ENCODE peak calls at places on chromosomes 2 and 18, in six cellular contexts. T is IMR-90, H is A549, A is GM12878, W is K562, E is HepG2. S is an unnamed sample.

GRCh38 chr2:12441750-12442626 is 274.7 kb upstream of the TRIB2 start:
- DNase-seq in T (no peak), H (no peak), A (no peak), W (no peak), E (no peak), S (no peak)

GRCh38 chr2:136534817-136535216 is 230.5 kb upstream of the THSD7B start:
- DNase-seq in T (no peak), H (no peak), A (no peak), W (no peak), E (no peak), S (no peak)

GRCh38 chr2:226611196-226611943 is 188.2 kb downstream of the IRS1 start:
- DNase-seq in T (no peak), H (no peak), A (no peak), W (no peak), E (peak), S (no peak)

GRCh38 chr2:12717191-12717987 is 653 bp downstream of the TRIB2 start:
- DNase-seq in T (peak), H (peak), A (no peak), W (peak), E (no peak), S (peak)

GRCh38 chr2:233816771-233817170 is 37.6 kb downstream of the HJURP start:
- DNase-seq in T (no peak), H (no peak), A (no peak), W (no peak), E (no peak), S (no peak)

GRCh38 chr18:73944715-73945114 is 202.9 kb downstream of the FBXO15 start:
- DNase-seq in T (no peak), H (no peak), A (no peak), W (no peak), E (no peak), S (no peak)

GRCh38 chr18:50674307-50674706 is 114.4 kb downstream of the MAPK4 start:
- DNase-seq in T (no peak), H (no peak), A (no peak), W (no peak), E (no peak), S (no peak)

GRCh38 chr2:216279011-216279410 is 93.3 kb downstream of the MARCHF4 start:
- DNase-seq in T (no peak), H (no peak), A (no peak), W (no peak), E (no peak), S (no peak)

GRCh38 chr2:231800493-231801091 is 14.3 kb downstream of the COPS7B start:
- DNase-seq in T (peak), H (peak), A (no peak), W (peak), E (peak), S (peak)

DNA sequence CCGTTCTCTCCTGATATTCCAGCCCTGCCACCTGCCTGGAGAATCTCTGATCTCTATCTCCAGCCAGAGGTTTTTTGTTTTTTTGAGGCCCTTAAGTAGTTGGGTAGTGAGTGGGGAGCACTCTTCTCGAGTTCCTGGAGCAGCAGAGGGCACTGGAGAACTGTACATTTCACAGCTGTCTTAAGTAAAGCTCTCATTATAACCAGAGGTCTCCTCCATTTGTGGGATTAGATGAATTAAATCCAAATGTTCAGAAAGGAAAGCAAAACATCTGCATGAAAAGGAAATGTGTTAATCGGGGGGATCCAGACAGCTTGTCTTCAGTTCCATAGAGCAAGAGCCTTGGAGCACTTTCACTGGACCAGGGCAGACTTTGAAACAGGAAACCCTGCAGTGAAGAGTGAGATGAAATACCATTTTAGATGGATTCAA is 32.8 kb downstream of the AOX1 start:
- DNase-seq in T (peak), H (no peak), A (no peak), W (no peak), E (no peak), S (no peak)
- TF ChIP-seq BHLHE40 in T (no peak), H (no peak), A (no peak), W (no peak), E (no peak), S (no peak)

GRCh38 chr2:279956-280654 is 7.8 kb downstream of the ALKAL2 start:
- DNase-seq in T (no peak), H (no peak), A (no peak), W (no peak), E (no peak), S (no peak)
- TF ChIP-seq BHLHE40 in T (no peak), H (no peak), A (no peak), W (no peak), E (no peak), S (no peak)

DNA sequence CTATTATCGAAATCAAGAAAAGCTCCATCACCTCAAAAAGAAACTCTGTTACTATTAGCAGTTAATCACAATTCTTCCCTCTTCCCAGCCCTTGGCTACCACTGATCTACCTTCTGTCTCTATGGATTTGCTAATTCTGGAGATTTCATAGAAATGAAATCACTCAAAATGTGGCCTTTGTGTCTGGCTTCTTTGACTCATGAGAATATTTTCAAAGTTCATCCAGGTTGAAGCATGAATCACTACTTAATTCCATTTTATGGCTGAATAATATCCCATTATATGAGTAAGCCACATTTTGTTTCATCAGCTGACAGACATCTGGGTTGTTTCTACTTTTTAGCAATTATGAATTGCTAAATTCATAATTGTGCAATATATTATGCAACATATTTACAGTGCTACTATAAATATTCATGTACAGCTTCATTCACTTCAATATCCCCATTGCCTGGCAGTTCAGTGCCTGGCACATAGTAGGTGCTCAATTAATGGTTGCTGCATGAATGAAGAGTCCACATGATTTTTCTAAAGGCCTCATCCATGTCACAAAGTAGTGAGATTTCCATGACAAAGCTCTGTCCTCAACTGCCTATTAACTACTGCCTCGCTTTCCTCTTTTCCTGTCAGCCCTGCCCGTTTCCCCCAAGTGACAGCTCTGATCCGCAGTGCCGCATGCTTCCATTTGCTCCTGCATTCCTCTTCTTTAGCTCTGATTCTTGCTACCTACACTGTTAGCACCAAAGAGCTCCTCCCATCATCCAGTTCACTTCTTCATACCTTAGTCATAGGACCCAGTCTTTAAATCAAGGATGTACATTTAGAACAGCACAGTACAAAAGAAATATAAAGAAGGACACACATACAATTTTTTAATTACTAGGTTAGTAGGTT is 32.8 kb downstream of the CCDC93 start:
- DNase-seq in T (peak), H (no peak), A (no peak), W (no peak), E (no peak), S (no peak)
- TF ChIP-seq BHLHE40 in T (no peak), H (no peak), A (no peak), W (no peak), E (no peak), S (no peak)

GRCh38 chr18:37368110-37368812 is 197.3 kb downstream of the CELF4 start:
- DNase-seq in T (no peak), H (no peak), A (no peak), W (no peak), E (no peak), S (no peak)

GRCh38 chr18:37364237-37364636 is 201.4 kb downstream of the CELF4 start:
- DNase-seq in T (no peak), H (no peak), A (no peak), W (no peak), E (no peak), S (no peak)

GRCh38 chr18:37361223-37362157 is 204.1 kb downstream of the CELF4 start:
- DNase-seq in T (no peak), H (no peak), A (no peak), W (no peak), E (no peak), S (no peak)

DNA sequence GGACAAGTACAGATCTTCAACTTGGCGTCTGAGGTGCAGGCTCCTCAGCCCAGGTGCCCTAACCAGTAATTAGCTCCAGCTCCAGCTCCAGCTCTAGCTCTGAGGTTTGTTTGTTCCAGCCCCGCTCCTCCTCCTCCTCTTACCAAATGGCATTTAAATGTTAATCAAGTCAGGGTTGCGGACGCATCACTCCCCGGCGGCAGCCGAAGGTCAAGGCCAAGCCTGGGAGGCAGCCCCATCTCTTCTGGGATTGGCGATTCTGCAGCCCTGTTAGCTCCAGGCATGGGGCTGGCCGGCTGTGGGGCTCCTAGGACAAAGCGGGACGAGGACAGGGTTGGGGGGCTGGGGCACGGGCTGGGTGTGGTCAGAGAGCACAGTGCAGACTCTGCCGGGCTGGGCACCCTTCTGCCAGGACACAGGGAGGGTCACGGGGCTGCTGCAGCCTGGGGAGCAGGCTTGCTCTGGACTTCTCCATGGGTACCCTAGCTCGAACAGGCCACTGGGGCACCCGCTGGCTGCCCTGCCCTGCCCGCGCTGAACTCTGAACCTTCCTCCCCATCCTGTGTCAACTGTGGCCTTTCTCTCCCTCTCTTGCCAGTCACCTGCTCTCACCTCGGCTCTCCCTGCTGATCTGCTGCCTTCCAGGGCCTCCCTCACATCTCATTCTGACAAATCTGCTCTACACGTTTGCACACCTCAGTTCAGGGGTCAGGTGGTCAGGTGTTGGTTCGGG is 203.3 kb downstream of the CELF4 start:
- DNase-seq in T (no peak), H (no peak), A (no peak), W (no peak), E (peak), S (no peak)
- TF ChIP-seq BHLHE40 in T (no peak), H (no peak), A (no peak), W (no peak), E (no peak), S (no peak)

DNA sequence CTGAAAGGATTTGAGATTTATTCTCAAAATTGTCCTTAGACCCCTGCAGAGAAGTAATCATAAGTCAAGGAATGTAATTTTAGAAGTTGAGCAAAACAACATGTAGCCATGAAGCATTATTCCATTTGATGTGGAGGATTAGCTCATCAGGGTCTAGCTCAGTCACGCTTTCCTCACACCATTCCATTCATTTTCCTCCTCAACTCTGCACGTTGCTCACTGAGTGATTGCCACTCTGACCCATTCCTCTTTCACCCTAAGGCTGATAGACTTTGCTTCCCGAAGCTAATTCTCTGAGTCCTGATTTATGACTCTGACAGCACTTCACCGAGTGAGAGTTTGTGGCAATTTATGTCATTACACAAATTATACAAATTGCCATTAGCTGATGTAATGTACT is 820.6 kb upstream of the PIK3C3 start:
- DNase-seq in T (peak), H (no peak), A (no peak), W (no peak), E (no peak), S (no peak)
- TF ChIP-seq BHLHE40 in T (peak), H (no peak), A (no peak), W (no peak), E (no peak), S (no peak)

DNA sequence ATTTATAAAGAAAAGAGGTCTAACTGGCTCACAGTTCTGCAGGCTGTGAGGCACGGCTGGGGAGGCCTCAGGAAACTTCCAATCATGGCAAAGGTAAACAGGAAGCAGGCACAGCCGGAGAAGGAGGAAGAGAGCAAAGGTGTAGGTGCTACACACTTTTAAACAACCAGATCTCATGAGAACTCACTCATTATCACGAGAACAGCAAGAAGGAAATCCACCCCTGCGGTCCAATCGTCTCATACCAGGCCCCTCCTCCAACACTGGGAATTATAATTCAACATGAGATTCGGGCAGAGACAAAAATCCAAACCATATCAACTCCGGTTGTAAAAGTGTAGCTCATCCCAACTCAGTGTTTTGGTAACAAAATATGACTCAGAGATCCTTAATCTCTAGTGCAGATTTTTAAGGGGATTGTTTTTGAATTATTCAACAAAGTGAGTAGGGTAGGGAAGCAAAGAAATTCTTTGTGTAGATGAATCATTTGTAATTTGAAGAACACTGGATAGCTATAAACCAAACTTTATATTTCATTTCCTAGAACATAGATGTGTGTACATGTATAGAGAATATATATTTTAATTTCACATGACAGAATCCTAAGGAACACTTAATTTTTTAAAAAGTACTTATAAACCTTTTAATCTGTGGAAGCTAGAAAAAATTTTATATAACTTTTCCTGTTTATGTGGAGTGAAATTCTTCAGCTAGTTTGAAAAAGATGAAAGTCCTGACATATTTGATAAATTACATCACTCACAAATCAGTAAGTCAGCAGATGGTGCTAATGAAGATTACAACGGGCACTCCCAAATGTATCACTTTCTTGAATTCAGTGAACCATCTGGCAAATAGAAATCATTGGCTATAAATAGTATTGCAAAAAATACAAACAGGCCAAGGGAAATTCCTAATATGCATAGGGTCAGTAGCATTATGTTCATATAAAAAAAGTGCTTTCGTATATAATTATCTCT is 130.1 kb downstream of the OLA1 start:
- DNase-seq in T (peak), H (no peak), A (no peak), W (no peak), E (no peak), S (no peak)
- TF ChIP-seq BHLHE40 in T (no peak), H (no peak), A (no peak), W (no peak), E (no peak), S (no peak)